ENCODE peak calls at places on chromosome X, in five cellular contexts. E is tibial nerve, T is A549, Y is GM12878, P is OCI-LY7. R is an unnamed sample.
A peak's percentile ranks its signal among the peaks of the same experiment; 100 is the strongest.

GRCh38 chrX:139203681-139204575 is 326.6 kb upstream of the F9 start:
- DNase-seq in Y (no peak), P (no peak), T (no peak), E (no peak), R (peak; percentile 70)

GRCh38 chrX:64093761-64094160 is 111.7 kb downstream of the AMER1 start:
- DNase-seq in P (peak; percentile 8), T (peak; percentile 0), E (no peak), Y (no peak), R (no peak)

GRCh38 chrX:72053508-72053907 is 78.2 kb downstream of the RTL5 start:
- DNase-seq in E (no peak), Y (no peak), T (no peak), P (no peak), R (no peak)

GRCh38 chrX:13215729-13216128 is 104.1 kb downstream of the ATXN3L start:
- DNase-seq in Y (no peak), T (no peak), E (no peak), P (no peak), R (no peak)

GRCh38 chrX:19512961-19513360 is 2.3 kb downstream of the MAP3K15 start:
- DNase-seq in E (no peak), Y (no peak), T (no peak), P (no peak), R (no peak)

GRCh38 chrX:78493180-78493579 is 165.8 kb upstream of the CYSLTR1 start:
- DNase-seq in E (no peak), P (no peak), T (no peak), Y (no peak), R (no peak)

GRCh38 chrX:42797646-42798045 is 19.7 kb upstream of the PPP1R2C start:
- DNase-seq in E (no peak), P (no peak), Y (no peak), T (peak; percentile 22), R (no peak)

GRCh38 chrX:110381216-110381615 is 22.6 kb downstream of the RTL9 start:
- DNase-seq in P (no peak), T (no peak), E (no peak), Y (no peak), R (no peak)

GRCh38 chrX:66163849-66164401 is at the start of gene HEPH:
- DNase-seq in E (no peak), T (no peak), Y (peak; percentile 12), P (no peak), R (no peak)

GRCh38 chrX:79477691-79478090 is 110.6 kb upstream of the ITM2A start:
- DNase-seq in P (no peak), Y (no peak), E (no peak), T (peak; percentile 9), R (no peak)

GRCh38 chrX:9728271-9728670 is 37.4 kb downstream of the GPR143 start:
- DNase-seq in E (no peak), Y (no peak), P (peak; percentile 11), T (no peak), R (no peak)

GRCh38 chrX:46407753-46408130 is 137.5 kb downstream of the ZNF674 start:
- DNase-seq in T (no peak), P (no peak), Y (no peak), E (no peak), R (no peak)

GRCh38 chrX:68183612-68184214 is 249.6 kb downstream of the OPHN1 start:
- DNase-seq in Y (no peak), P (no peak), E (no peak), T (peak; percentile 62), R (no peak)

GRCh38 chrX:27598312-27598711 is 8.2 kb downstream of the DCAF8L2 start:
- DNase-seq in Y (no peak), T (no peak), E (no peak), P (no peak), R (no peak)

GRCh38 chrX:73817381-73818199 is 254.6 kb downstream of the CHIC1 start:
- DNase-seq in Y (no peak), T (no peak), P (no peak), E (no peak), R (no peak)

GRCh38 chrX:111098874-111099273 is 2.9 kb downstream of the PAK3 start:
- DNase-seq in T (peak; percentile 47), Y (no peak), P (peak; percentile 23), E (no peak), R (peak; percentile 73)

GRCh38 chrX:80290834-80291233 is 129.4 kb upstream of the TENT5D start:
- DNase-seq in P (no peak), T (no peak), E (no peak), Y (no peak), R (no peak)

GRCh38 chrX:20265221-20265725 is 1.4 kb downstream of the RPS6KA3 start:
- DNase-seq in Y (no peak), P (peak; percentile 47), T (peak; percentile 71), E (peak; percentile 17), R (peak; percentile 82)

GRCh38 chrX:145823132-145823531 is 5.5 kb downstream of the SLITRK2 start:
- DNase-seq in E (no peak), P (no peak), T (no peak), Y (no peak), R (no peak)

GRCh38 chrX:145821898-145822567 is 4.4 kb downstream of the SLITRK2 start:
- DNase-seq in E (no peak), P (no peak), T (no peak), Y (no peak), R (no peak)

GRCh38 chrX:145821291-145821897 is 3.8 kb downstream of the SLITRK2 start:
- DNase-seq in Y (no peak), P (no peak), T (no peak), E (no peak), R (peak; percentile 55)

GRCh38 chrX:145826466-145826865 is 8.8 kb downstream of the SLITRK2 start:
- DNase-seq in E (no peak), T (no peak), P (no peak), Y (no peak), R (no peak)

DNA sequence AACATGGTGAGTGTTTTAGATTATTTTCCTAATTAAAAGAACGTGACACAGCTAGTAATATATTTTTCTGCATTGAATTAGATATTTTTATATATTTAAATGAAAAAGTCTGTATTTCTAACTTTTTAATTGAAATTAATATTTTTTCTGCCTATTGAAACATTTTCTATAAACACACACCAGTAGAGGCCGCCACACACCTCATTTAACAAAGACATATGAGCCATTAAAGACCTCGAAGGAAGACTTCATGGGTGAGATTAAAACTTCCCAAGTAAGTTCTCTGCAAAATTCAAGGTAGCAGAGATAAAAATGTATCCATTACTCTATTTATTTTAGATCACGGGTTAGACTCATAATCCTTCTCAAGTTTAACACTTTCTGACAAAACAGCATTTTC is 8.3 kb downstream of the SLITRK2 start:
- DNase-seq in Y (no peak), P (peak; percentile 1), T (peak; percentile 17), E (no peak), R (no peak)
- TF ChIP-seq CTCF in Y (no peak), P (peak; percentile 56), T (peak; percentile 26), E (no peak), R (no peak)

GRCh38 chrX:23103546-23103945 is 103.8 kb downstream of the DDX53 start:
- DNase-seq in E (no peak), P (no peak), T (no peak), Y (no peak), R (no peak)
- TF ChIP-seq CTCF in E (no peak), P (no peak), T (no peak), Y (no peak), R (no peak)

GRCh38 chrX:115892056-115892708 is 278.4 kb upstream of the AGTR2 start:
- DNase-seq in E (no peak), P (no peak), Y (no peak), T (no peak), R (no peak)

GRCh38 chrX:115894087-115894486 is 276.5 kb upstream of the AGTR2 start:
- DNase-seq in T (peak; percentile 18), P (no peak), Y (peak; percentile 58), E (no peak), R (no peak)

GRCh38 chrX:115895678-115896329 is 274.7 kb upstream of the AGTR2 start:
- DNase-seq in P (no peak), Y (no peak), E (no peak), T (no peak), R (no peak)

GRCh38 chrX:115896362-115896761 is 274.2 kb upstream of the AGTR2 start:
- DNase-seq in P (no peak), T (no peak), E (no peak), Y (no peak), R (no peak)

DNA sequence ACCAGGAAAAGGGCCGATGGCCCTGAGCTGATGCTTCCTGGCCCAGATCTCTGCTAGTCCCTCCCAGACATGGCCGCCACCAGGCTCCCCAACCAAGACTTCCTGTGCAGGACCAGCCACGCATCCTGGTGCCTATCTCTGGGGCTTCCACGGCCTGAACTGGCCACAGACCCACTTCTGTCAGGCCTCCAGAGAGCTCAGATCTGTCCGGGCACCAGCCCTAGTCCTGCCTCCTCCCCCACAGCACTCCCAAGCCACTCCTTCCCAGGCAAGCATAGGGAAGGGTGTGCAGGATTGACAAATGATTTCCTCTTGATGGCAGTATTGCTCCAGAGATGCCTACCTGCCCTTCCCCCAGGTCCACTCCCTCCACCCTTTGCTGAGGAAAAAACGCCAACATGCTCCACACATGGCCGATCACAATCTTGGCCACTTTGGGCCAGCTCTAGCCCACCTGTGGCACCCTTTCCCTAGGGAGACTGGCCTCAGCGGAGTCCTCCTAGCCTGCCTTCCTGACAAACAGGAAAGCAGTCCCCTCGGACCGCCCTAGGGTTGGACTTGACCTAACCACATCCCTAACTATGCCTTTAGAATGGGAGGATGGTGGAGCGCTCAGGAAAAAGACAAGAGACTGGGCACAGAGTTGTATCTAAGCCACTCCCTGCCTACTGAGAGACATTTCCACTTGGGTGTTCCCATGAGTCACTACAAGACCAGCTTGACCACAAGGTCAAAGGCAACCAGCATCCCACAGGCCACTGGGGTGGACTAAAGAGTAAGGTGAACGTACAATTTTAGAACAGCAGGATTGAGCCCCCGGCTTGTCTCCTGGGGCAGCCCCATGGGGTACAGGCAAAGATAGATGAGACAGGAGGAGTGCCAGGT is 277.5 kb upstream of the AGTR2 start:
- DNase-seq in Y (peak; percentile 73), T (no peak), P (no peak), E (no peak), R (peak; percentile 88)
- TF ChIP-seq CTCF in Y (peak; percentile 52), T (no peak), P (no peak), E (no peak), R (peak; percentile 50)

GRCh38 chrX:125744914-125745313 is 421.2 kb downstream of the DCAF12L2 start:
- DNase-seq in Y (no peak), P (no peak), E (no peak), T (no peak), R (no peak)

GRCh38 chrX:125742811-125743210 is 423.1 kb downstream of the TEX13C start:
- DNase-seq in Y (no peak), P (no peak), E (no peak), T (no peak), R (no peak)
- TF ChIP-seq CTCF in Y (no peak), P (no peak), E (no peak), T (no peak), R (no peak)

DNA sequence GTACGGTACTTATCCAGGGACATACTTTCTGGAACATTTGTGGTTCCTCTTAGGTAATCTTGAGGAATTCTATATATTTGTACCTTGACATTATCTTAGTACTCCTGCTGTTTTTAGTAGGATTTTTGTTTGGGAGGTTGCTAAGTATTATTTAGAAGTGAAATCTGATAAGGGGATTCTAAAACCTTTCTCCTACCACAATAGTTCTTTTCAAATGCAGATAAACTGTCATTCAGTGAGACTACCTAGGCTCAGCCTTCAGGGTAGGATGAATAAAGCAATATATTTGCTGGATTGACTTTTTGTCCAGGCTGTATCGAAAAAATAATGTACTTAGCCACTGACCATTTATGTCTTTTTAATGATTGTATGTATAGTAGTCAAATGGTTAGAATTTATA is 25.4 kb downstream of the DIAPH2 start:
- DNase-seq in P (no peak), T (no peak), Y (no peak), E (no peak), R (no peak)
- TF ChIP-seq CTCF in P (no peak), T (no peak), Y (no peak), E (no peak), R (no peak)

GRCh38 chrX:38770152-38770551 is 31.1 kb upstream of the MID1IP1 start:
- DNase-seq in P (no peak), T (no peak), Y (no peak), E (no peak), R (no peak)

GRCh38 chrX:38768079-38768478 is 33.2 kb upstream of the MID1IP1 start:
- DNase-seq in P (peak; percentile 33), Y (no peak), E (no peak), T (peak; percentile 11), R (no peak)
- TF ChIP-seq CTCF in P (peak; percentile 70), Y (peak; percentile 30), E (peak; percentile 33), T (peak; percentile 56), R (peak; percentile 42)

R was measured in kidney.